ENCODE peak calls at places on chromosome 21, in six cellular contexts. S is A549, T is HepG2, G is upper lobe of left lung, M is K562, F is GM12878. I is an unnamed sample.

GRCh38 chr21:25862112-25862511 is 127.3 kb downstream of the GABPA start:
- ATAC-seq in S (no peak), T (no peak), G (no peak), M (no peak), F (no peak), I (no peak)

GRCh38 chr21:17548262-17548661 is 35.4 kb downstream of the CXADR start:
- ATAC-seq in M (no peak), S (no peak), T (no peak), F (no peak), G (peak; percentile 25), I (no peak)

GRCh38 chr21:41247561-41247968 is 69.0 kb upstream of the FAM3B start:
- ATAC-seq in G (no peak), S (no peak), M (peak; percentile 37), F (no peak), T (no peak), I (peak; percentile 48)

GRCh38 chr21:42997053-42997452 is 22.7 kb downstream of the PKNOX1 start:
- ATAC-seq in F (no peak), M (no peak), G (peak; percentile 93), T (no peak), S (peak; percentile 73), I (peak; percentile 85)

GRCh38 chr21:15004721-15005370 is 60.0 kb downstream of the NRIP1 start:
- ATAC-seq in F (no peak), G (no peak), M (no peak), T (no peak), S (no peak), I (no peak)

GRCh38 chr21:42754270-42754933 is 101.0 kb downstream of the PDE9A start:
- ATAC-seq in T (no peak), G (no peak), F (no peak), S (no peak), M (peak; percentile 57), I (no peak)

GRCh38 chr21:38258803-38259485 is 2.2 kb downstream of the KCNJ15 start:
- ATAC-seq in M (no peak), G (peak; percentile 60), T (no peak), F (no peak), S (peak; percentile 99), I (no peak)

GRCh38 chr21:41769106-41769505 is 2.3 kb upstream of the RIPK4 start:
- ATAC-seq in T (no peak), G (no peak), S (no peak), F (no peak), M (no peak), I (no peak)

GRCh38 chr21:25986928-25987327 is 183.6 kb downstream of the APP start:
- ATAC-seq in S (no peak), T (no peak), F (no peak), G (no peak), M (no peak), I (no peak)

GRCh38 chr21:35203093-35204021 is 154.3 kb upstream of the RUNX1 start:
- ATAC-seq in G (no peak), T (no peak), F (no peak), S (no peak), M (no peak), I (no peak)

GRCh38 chr21:43271452-43272020 is 102.7 kb downstream of the CRYAA start:
- ATAC-seq in G (no peak), S (no peak), M (no peak), T (no peak), F (no peak), I (no peak)

GRCh38 chr21:45318556-45319341 is 31.1 kb upstream of the POFUT2 start:
- ATAC-seq in T (peak; percentile 83), M (peak; percentile 89), F (no peak), G (no peak), S (peak; percentile 14), I (peak; percentile 68)

GRCh38 chr21:45318146-45318555 is 30.5 kb upstream of the POFUT2 start:
- ATAC-seq in S (no peak), T (no peak), F (no peak), G (no peak), M (no peak), I (no peak)

GRCh38 chr21:45320991-45321656 is 33.4 kb upstream of the POFUT2 start:
- ATAC-seq in T (no peak), G (no peak), F (no peak), S (no peak), M (no peak), I (no peak)

GRCh38 chr21:45320261-45320990 is 32.7 kb upstream of the POFUT2 start:
- ATAC-seq in F (peak; percentile 47), M (no peak), S (no peak), G (no peak), T (no peak), I (no peak)

GRCh38 chr21:45319461-45320211 is 31.9 kb upstream of the POFUT2 start:
- ATAC-seq in M (no peak), T (no peak), F (peak; percentile 14), G (no peak), S (peak; percentile 30), I (peak; percentile 76)
- TF ChIP-seq POLR2A in M (no peak), T (no peak), F (no peak), G (no peak), S (no peak), I (no peak)

DNA sequence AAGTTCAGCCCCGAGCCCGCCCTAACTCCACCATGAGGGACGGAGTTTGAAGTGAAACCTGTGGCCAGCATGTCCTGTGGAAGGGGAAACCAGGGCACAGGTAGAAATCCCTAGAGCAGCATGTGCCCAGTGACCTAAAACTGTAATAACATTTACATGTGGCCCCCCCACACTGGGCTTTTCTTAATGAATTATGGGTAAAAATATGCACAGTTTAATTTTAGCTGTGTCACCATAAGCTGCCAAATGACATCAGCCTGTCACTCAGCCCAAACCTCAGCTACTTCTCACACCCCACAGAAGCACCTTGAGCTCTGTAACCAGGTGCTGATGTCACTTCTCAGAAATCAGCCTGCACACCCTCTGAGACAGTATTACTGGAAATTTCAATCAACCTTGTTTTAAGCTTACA is 50.0 kb upstream of the SLC19A1 start:
- ATAC-seq in F (peak; percentile 76), G (no peak), T (no peak), M (peak; percentile 62), S (no peak), I (no peak)
- TF ChIP-seq EP300 in F (peak; percentile 39), G (no peak), T (no peak), M (peak; percentile 76), S (no peak), I (no peak)

GRCh38 chr21:29074007-29074376 is 544 bp upstream of the CCT8 start:
- ATAC-seq in M (peak; percentile 47), G (peak; percentile 32), T (peak; percentile 52), F (peak; percentile 1), S (peak; percentile 37), I (peak; percentile 32)

GRCh38 chr21:29073222-29074006 is at the start of gene CCT8:
- ATAC-seq in M (peak; percentile 97), F (peak; percentile 87), G (peak; percentile 98), S (peak; percentile 92), T (peak; percentile 98), I (peak; percentile 98)

GRCh38 chr21:29077651-29078090 is 4.2 kb upstream of the CCT8 start:
- ATAC-seq in M (no peak), S (peak; percentile 82), F (peak; percentile 56), G (no peak), T (no peak), I (no peak)

GRCh38 chr21:29074783-29075182 is 1.3 kb upstream of the CCT8 start:
- ATAC-seq in F (no peak), S (no peak), T (no peak), G (no peak), M (no peak), I (no peak)

GRCh38 chr21:29075706-29076447 is 2.4 kb upstream of the CCT8 start:
- ATAC-seq in T (no peak), F (no peak), G (no peak), M (no peak), S (no peak), I (no peak)
- H3K4me1 ChIP-seq in T (peaks cover 51% of the 10 kb centered on the region), F (peaks cover 16% of the 10 kb centered on the region), G (peaks cover 36% of the 10 kb centered on the region), M (peaks cover 6% of the 10 kb centered on the region), S (peaks cover 12% of the 10 kb centered on the region), I (no peaks in the 10 kb centered on the region)

GRCh38 chr21:32093758-32094463 is 184.9 kb downstream of the MIS18A start:
- ATAC-seq in F (no peak), T (no peak), G (no peak), S (no peak), M (no peak), I (no peak)
- TF ChIP-seq POLR2A in F (no peak), T (no peak), G (no peak), S (no peak), M (no peak), I (no peak)

GRCh38 chr21:29181799-29182470 is 51.5 kb downstream of the MAP3K7CL start:
- ATAC-seq in F (no peak), T (peak; percentile 71), M (peak; percentile 85), G (peak; percentile 83), S (peak; percentile 97), I (peak; percentile 83)
- TF ChIP-seq EP300 in F (no peak), T (no peak), M (no peak), G (peak; percentile 79), S (no peak), I (no peak)

I was measured in gastroesophageal sphincter.